ENCODE peak calls at places on chromosomes 7 and 10, in five cellular contexts. Y, D, X, F and C are unnamed samples.

GRCh38 chr10:71735709-71736569 is 16.4 kb upstream of the C10orf105 start:
- DNase-seq in D (peak; percentile 39), Y (no peak), X (no peak), F (no peak), C (no peak)

GRCh38 chr10:125683063-125683462 is at the start of gene TEX36:
- DNase-seq in Y (no peak), D (no peak), F (no peak), X (no peak), C (no peak)

GRCh38 chr10:78937800-78938694 is 130.7 kb upstream of the ZMIZ1 start:
- DNase-seq in X (no peak), F (no peak), D (no peak), Y (no peak), C (no peak)

GRCh38 chr7:596819-597182 is 77.2 kb upstream of the PDGFA start:
- DNase-seq in Y (no peak), F (no peak), X (no peak), D (no peak), C (no peak)

GRCh38 chr10:76632158-76633051 is 1005.2 kb downstream of the KCNMA1 start:
- DNase-seq in X (no peak), Y (no peak), D (peak; percentile 37), F (no peak), C (no peak)

GRCh38 chr7:4144801-4145470 is 537.2 kb upstream of the FOXK1 start:
- DNase-seq in F (peak; percentile 51), X (peak; percentile 50), D (no peak), Y (peak; percentile 28), C (peak; percentile 62)

GRCh38 chr7:95473276-95473985 is 12.3 kb upstream of the ASB4 start:
- DNase-seq in X (no peak), F (no peak), Y (no peak), D (no peak), C (no peak)

GRCh38 chr10:97024181-97025073 is 161.3 kb downstream of the SLIT1 start:
- DNase-seq in F (no peak), X (no peak), Y (peak; percentile 93), D (no peak), C (peak; percentile 38)

GRCh38 chr10:11488126-11488525 is 123.3 kb downstream of the USP6NL start:
- DNase-seq in F (no peak), D (no peak), X (no peak), Y (no peak), C (no peak)

GRCh38 chr10:132434405-132435005 is 37.5 kb downstream of the PWWP2B start:
- DNase-seq in D (no peak), X (no peak), Y (no peak), F (peak; percentile 87), C (no peak)

GRCh38 chr10:79027147-79028055 is 41.4 kb upstream of the ZMIZ1 start:
- DNase-seq in F (peak; percentile 47), X (no peak), D (no peak), Y (no peak), C (peak; percentile 77)

GRCh38 chr10:18140149-18140956 is at the start of gene CACNB2:
- DNase-seq in F (peak; percentile 57), Y (peak; percentile 51), D (no peak), X (peak; percentile 37), C (no peak)

GRCh38 chr7:102148799-102149198 is 137.9 kb upstream of the SH2B2 start:
- DNase-seq in X (no peak), D (no peak), F (no peak), Y (no peak), C (no peak)

GRCh38 chr10:89206402-89207180 is 526 bp downstream of the CH25H start:
- DNase-seq in Y (peak; percentile 24), X (no peak), F (peak; percentile 49), D (peak; percentile 26), C (no peak)

GRCh38 chr10:110684800-110685446 is 40.8 kb downstream of the RBM20 start:
- DNase-seq in F (no peak), D (no peak), X (no peak), Y (peak; percentile 85), C (no peak)

GRCh38 chr7:85612514-85612913 is 425.7 kb upstream of the SEMA3D start:
- DNase-seq in X (no peak), F (no peak), D (no peak), Y (no peak), C (no peak)

GRCh38 chr10:93821051-93821772 is 63.5 kb downstream of the LGI1 start:
- DNase-seq in X (no peak), Y (peak; percentile 58), D (no peak), F (no peak), C (no peak)

GRCh38 chr10:125118701-125119100 is 41.7 kb downstream of the CTBP2 start:
- DNase-seq in Y (no peak), X (no peak), F (no peak), D (no peak), C (peak; percentile 62)

GRCh38 chr7:151632750-151633515 is 113.2 kb upstream of the RHEB start:
- DNase-seq in Y (peak; percentile 23), D (peak; percentile 61), F (peak; percentile 81), X (no peak), C (no peak)

GRCh38 chr10:96743988-96744585 is 23.8 kb upstream of the PIK3AP1 start:
- DNase-seq in F (no peak), X (no peak), Y (peak; percentile 29), D (no peak), C (no peak)

GRCh38 chr7:1425292-1426136 is 33.8 kb downstream of the MICALL2 start:
- DNase-seq in X (no peak), F (no peak), D (no peak), Y (no peak), C (no peak)

GRCh38 chr10:43386549-43386948 is 15.1 kb downstream of the FXYD4 start:
- DNase-seq in F (no peak), D (no peak), Y (no peak), X (no peak), C (peak; percentile 26)

GRCh38 chr10:33537066-33537465 is 202.6 kb upstream of the NRP1 start:
- DNase-seq in Y (peak; percentile 59), F (no peak), D (no peak), X (no peak), C (no peak)

GRCh38 chr10:31030800-31031199 is 865 bp downstream of the ZNF438 start:
- DNase-seq in X (no peak), F (no peak), D (no peak), Y (no peak), C (no peak)

GRCh38 chr10:31031205-31031665 is 430 bp downstream of the ZNF438 start:
- DNase-seq in Y (no peak), X (no peak), D (peak; percentile 87), F (no peak), C (no peak)

GRCh38 chr10:31033166-31033565 is 1.5 kb upstream of the ZNF438 start:
- DNase-seq in D (no peak), X (no peak), F (no peak), Y (no peak), C (no peak)

GRCh38 chr10:31032515-31033132 is 959 bp upstream of the ZNF438 start:
- DNase-seq in F (peak; percentile 55), Y (no peak), D (no peak), X (no peak), C (no peak)

GRCh38 chr10:31031666-31032514 is at the start of gene ZNF438:
- DNase-seq in X (peak; percentile 92), D (peak; percentile 96), Y (peak; percentile 95), F (peak; percentile 96), C (peak; percentile 98)
- TF ChIP-seq CTCF in X (no peak), D (peak; percentile 59), Y (peak; percentile 53), F (peak; percentile 70), C (peak; percentile 79)

GRCh38 chr10:101441539-101442455 is 87.8 kb downstream of the BTRC start:
- DNase-seq in F (no peak), Y (peak; percentile 78), D (no peak), X (no peak), C (no peak)

GRCh38 chr10:101444499-101444898 is 90.5 kb downstream of the BTRC start:
- DNase-seq in Y (no peak), X (no peak), F (no peak), D (no peak), C (no peak)

GRCh38 chr10:101444058-101444457 is 90.1 kb downstream of the BTRC start:
- DNase-seq in Y (peak; percentile 17), X (no peak), D (no peak), F (no peak), C (no peak)

GRCh38 chr10:101438881-101439391 is 85.0 kb downstream of the BTRC start:
- DNase-seq in X (no peak), D (no peak), F (no peak), Y (peak; percentile 37), C (no peak)

DNA sequence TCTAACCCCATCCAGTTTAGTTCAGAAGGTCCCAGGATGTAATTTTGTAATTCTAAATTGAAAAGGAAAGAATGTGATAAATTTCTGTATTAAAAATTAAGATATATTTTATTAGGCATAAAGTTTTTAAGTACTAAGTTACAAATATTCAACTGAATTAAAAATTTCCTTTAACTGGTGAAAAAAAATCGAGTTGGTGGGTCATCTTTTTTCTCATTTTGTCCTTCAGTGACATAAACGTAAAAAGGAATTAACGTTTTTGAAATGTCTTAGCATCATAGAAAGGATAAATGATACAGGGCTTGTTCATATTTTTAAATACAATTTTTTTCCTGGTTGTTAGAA is 88.5 kb downstream of the BTRC start:
- DNase-seq in X (no peak), Y (no peak), D (no peak), F (no peak), C (no peak)
- TF ChIP-seq CTCF in X (no peak), Y (no peak), D (no peak), F (no peak), C (peak; percentile 37)

GRCh38 chr10:131074682-131075081 is 236.8 kb downstream of the TCERG1L start:
- DNase-seq in F (no peak), D (no peak), Y (no peak), X (no peak), C (no peak)

GRCh38 chr10:131073469-131074060 is 238.0 kb downstream of the TCERG1L start:
- DNase-seq in F (no peak), D (no peak), X (no peak), Y (no peak), C (no peak)

GRCh38 chr10:131071721-131072120 is 239.8 kb downstream of the TCERG1L start:
- DNase-seq in D (no peak), Y (no peak), F (no peak), X (no peak), C (no peak)

GRCh38 chr10:131070856-131071255 is 240.7 kb downstream of the TCERG1L start:
- DNase-seq in F (no peak), D (no peak), Y (no peak), X (no peak), C (no peak)

DNA sequence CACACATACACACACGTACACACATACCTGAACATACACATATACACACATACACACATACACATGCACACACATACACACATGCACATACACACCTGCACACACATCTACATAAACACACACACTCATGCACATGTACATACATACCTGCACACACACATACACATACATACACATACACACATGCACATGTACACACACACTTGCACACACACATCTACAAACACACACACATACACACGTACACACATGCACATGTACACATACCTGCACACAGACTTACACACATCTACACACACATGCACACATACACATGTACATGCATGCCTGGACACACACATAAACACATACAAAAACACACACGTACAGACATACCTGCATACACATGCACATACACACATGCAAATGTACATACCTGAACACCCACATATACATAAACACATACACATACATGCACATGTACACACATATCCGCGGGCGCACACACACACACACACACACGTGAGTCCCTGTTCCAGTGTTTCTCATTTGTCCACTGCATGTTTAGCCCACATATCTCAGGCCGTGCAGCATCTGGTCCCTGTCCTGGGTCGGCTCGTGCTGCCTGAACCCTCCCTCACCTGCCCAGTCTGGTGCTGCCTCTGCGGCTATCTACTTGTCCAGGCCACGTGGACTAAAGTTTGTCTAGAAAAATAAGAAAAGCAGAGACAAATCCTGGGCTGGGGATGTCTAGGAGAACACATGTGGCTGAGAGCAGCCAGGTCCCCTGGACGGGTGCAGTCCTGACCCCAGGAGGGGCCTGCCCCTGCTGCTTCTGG is 238.7 kb downstream of the TCERG1L start:
- DNase-seq in F (no peak), D (no peak), Y (no peak), X (no peak), C (no peak)
- TF ChIP-seq CTCF in F (no peak), D (no peak), Y (no peak), X (no peak), C (no peak)

GRCh38 chr10:105797234-105797890 is 1156.3 kb downstream of the SORCS3 start:
- DNase-seq in X (no peak), D (no peak), F (no peak), Y (no peak), C (no peak)
- TF ChIP-seq CTCF in X (peak; percentile 24), D (peak; percentile 42), F (peak; percentile 39), Y (no peak), C (peak; percentile 61)